ENCODE peak calls at places on chromosomes 2 and 18, in ten cellular contexts. Q, B, W, T, P, S, J, I, Y and E are unnamed samples. For H3K9me3, the result is how much of the 10 kb centered on the place peaks cover.

GRCh38 chr2:113291191-113291590 is 12.5 kb upstream of the PAX8 start:
- DNase-seq in Q (peak), B (no peak), W (no peak), T (no peak), P (no peak), S (no peak), J (no peak), I (no peak), Y (no peak), E (no peak)

GRCh38 chr2:119114266-119114665 is 44.3 kb downstream of the C1QL2 start:
- DNase-seq in Q (peak), B (no peak), W (no peak), T (no peak), P (no peak), S (no peak), J (no peak), I (no peak), Y (no peak), E (no peak)

GRCh38 chr2:109453596-109453995 is 160.2 kb downstream of the SEPTIN10 start:
- DNase-seq in Q (peak), B (no peak), W (no peak), T (peak), P (no peak), S (no peak), J (no peak), I (no peak), Y (no peak), E (no peak)

GRCh38 chr2:233519787-233520611 is 46.6 kb downstream of the USP40 start:
- DNase-seq in Q (no peak), B (no peak), W (peak), T (no peak), P (no peak), S (no peak), J (no peak), I (no peak), Y (no peak), E (no peak)

GRCh38 chr2:24317491-24317920 is 42.8 kb downstream of the ITSN2 start:
- DNase-seq in Q (no peak), B (no peak), W (no peak), T (no peak), P (peak), S (no peak), J (peak), I (no peak), Y (peak), E (no peak)

GRCh38 chr2:9003616-9004337 is at the start of gene MBOAT2:
- DNase-seq in Q (peak), B (peak), W (peak), T (peak), P (peak), S (peak), J (peak), I (peak), Y (peak), E (peak)

GRCh38 chr18:6731197-6731596 is 1.7 kb downstream of the ARHGAP28 start:
- DNase-seq in Q (no peak), B (peak), W (no peak), T (no peak), P (peak), S (no peak), J (no peak), I (no peak), Y (no peak), E (no peak)

GRCh38 chr2:184154438-184154837 is 443.9 kb upstream of the ZNF804A start:
- DNase-seq in Q (no peak), B (peak), W (no peak), T (no peak), P (no peak), S (no peak), J (no peak), I (no peak), Y (no peak), E (no peak)

GRCh38 chr2:28643911-28644334 is 107.7 kb upstream of the PPP1CB start:
- DNase-seq in Q (no peak), B (peak), W (no peak), T (no peak), P (no peak), S (peak), J (no peak), I (no peak), Y (no peak), E (no peak)

GRCh38 chr18:75827781-75828274 is 400.3 kb upstream of the SMIM21 start:
- DNase-seq in Q (peak), B (no peak), W (no peak), T (no peak), P (no peak), S (no peak), J (no peak), I (no peak), Y (no peak), E (no peak)

GRCh38 chr2:37877457-37878315 is 47.4 kb upstream of the RMDN2 start:
- DNase-seq in Q (no peak), B (peak), W (peak), T (no peak), P (no peak), S (peak), J (peak), I (peak), Y (no peak), E (peak)

GRCh38 chr2:70041666-70042065 is 45.6 kb upstream of the PCBP1 start:
- DNase-seq in Q (no peak), B (peak), W (no peak), T (no peak), P (no peak), S (no peak), J (no peak), I (no peak), Y (no peak), E (no peak)

GRCh38 chr2:241126201-241126611 is 23.1 kb downstream of the PASK start:
- DNase-seq in Q (no peak), B (no peak), W (no peak), T (no peak), P (no peak), S (no peak), J (no peak), I (no peak), Y (no peak), E (no peak)

GRCh38 chr2:43531251-43531650 is 64.6 kb downstream of the THADA start:
- DNase-seq in Q (no peak), B (no peak), W (no peak), T (no peak), P (no peak), S (no peak), J (no peak), I (no peak), Y (no peak), E (no peak)

GRCh38 chr2:168641636-168642035 is 160.8 kb upstream of the NOSTRIN start:
- DNase-seq in Q (no peak), B (no peak), W (no peak), T (no peak), P (no peak), S (no peak), J (no peak), I (no peak), Y (no peak), E (no peak)

GRCh38 chr2:15293262-15293937 is 267.7 kb downstream of the NBAS start:
- DNase-seq in Q (no peak), B (no peak), W (no peak), T (no peak), P (no peak), S (no peak), J (no peak), I (no peak), Y (no peak), E (no peak)

GRCh38 chr2:3575534-3576324 is 669 bp downstream of the RPS7 start:
- DNase-seq in Q (no peak), B (no peak), W (peak), T (no peak), P (peak), S (no peak), J (no peak), I (no peak), Y (peak), E (peak)

GRCh38 chr2:234164499-234165409 is 114.3 kb downstream of the SPP2 start:
- DNase-seq in Q (no peak), B (no peak), W (no peak), T (peak), P (no peak), S (no peak), J (no peak), I (no peak), Y (no peak), E (no peak)

GRCh38 chr2:45932278-45932975 is 281.0 kb downstream of the PRKCE start:
- DNase-seq in Q (no peak), B (peak), W (no peak), T (no peak), P (no peak), S (no peak), J (no peak), I (no peak), Y (no peak), E (no peak)

GRCh38 chr18:36638224-36638623 is 190.6 kb downstream of the TPGS2 start:
- DNase-seq in Q (no peak), B (no peak), W (no peak), T (no peak), P (no peak), S (no peak), J (no peak), I (no peak), Y (no peak), E (no peak)

GRCh38 chr2:43714164-43714563 is 37.9 kb upstream of the C1GALT1C1L start:
- DNase-seq in Q (no peak), B (peak), W (no peak), T (no peak), P (no peak), S (no peak), J (no peak), I (no peak), Y (no peak), E (peak)

GRCh38 chr18:39624934-39625333 is 2059.3 kb upstream of the CELF4 start:
- DNase-seq in Q (no peak), B (peak), W (no peak), T (no peak), P (no peak), S (no peak), J (no peak), I (no peak), Y (no peak), E (peak)

GRCh38 chr2:240579771-240580614 is 6.5 kb upstream of the CAPN10 start:
- DNase-seq in Q (peak), B (peak), W (peak), T (peak), P (peak), S (peak), J (no peak), I (no peak), Y (peak), E (peak)

GRCh38 chr18:36249392-36249791 is 48.1 kb upstream of the FHOD3 start:
- DNase-seq in Q (no peak), B (no peak), W (no peak), T (no peak), P (no peak), S (no peak), J (no peak), I (no peak), Y (no peak), E (no peak)

GRCh38 chr2:241122376-241123002 is 20.4 kb upstream of the MTERF4 start:
- DNase-seq in Q (no peak), B (no peak), W (no peak), T (no peak), P (no peak), S (no peak), J (no peak), I (no peak), Y (no peak), E (no peak)

GRCh38 chr18:14919666-14920065 is 171.7 kb downstream of the ANKRD30B start:
- DNase-seq in Q (no peak), B (no peak), W (no peak), T (no peak), P (no peak), S (no peak), J (no peak), I (no peak), Y (no peak), E (no peak)
- H3K9me3 ChIP-seq in Q (half or more), B (under half), W (under half), T (under half), P (under half), S (under half), J (under half), I (under half), Y (under half), E (under half)

DNA sequence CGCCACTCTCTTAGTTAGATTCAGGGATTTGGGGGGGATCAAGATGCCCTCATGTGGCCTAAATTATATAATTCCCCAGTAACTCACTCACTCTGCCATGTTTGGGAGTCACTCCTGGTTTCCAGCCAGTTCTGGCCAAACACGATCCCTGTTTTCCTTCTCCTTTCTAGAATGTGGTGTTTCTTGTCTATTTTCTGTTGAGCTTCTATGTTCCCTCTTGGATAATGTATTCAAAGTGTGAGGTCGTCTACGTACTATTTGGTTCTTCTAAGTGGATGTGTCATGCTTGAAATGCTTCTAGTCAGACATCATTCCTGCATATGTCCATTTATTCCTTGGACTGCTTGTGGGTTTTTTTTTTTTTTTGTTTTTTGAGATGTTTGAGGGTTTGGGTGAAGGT is 415.0 kb upstream of the SYT4 start:
- DNase-seq in Q (no peak), B (peak), W (no peak), T (no peak), P (no peak), S (no peak), J (no peak), I (no peak), Y (no peak), E (no peak)
- H3K9me3 ChIP-seq in Q (half or more), B (under half), W (under half), T (under half), P (under half), S (under half), J (under half), I (under half), Y (under half), E (under half)

GRCh38 chr2:196131384-196131861 is 40.0 kb downstream of the STK17B start:
- DNase-seq in Q (peak), B (no peak), W (peak), T (peak), P (no peak), S (no peak), J (peak), I (no peak), Y (no peak), E (peak)

GRCh38 chr2:196130039-196130825 is 41.1 kb downstream of the STK17B start:
- DNase-seq in Q (peak), B (no peak), W (no peak), T (no peak), P (no peak), S (no peak), J (no peak), I (no peak), Y (no peak), E (no peak)

GRCh38 chr2:196131949-196132925 is 39.1 kb downstream of the STK17B start:
- DNase-seq in Q (peak), B (peak), W (peak), T (peak), P (no peak), S (no peak), J (no peak), I (no peak), Y (no peak), E (no peak)

GRCh38 chr2:196125596-196125995 is 45.8 kb downstream of the STK17B start:
- DNase-seq in Q (no peak), B (peak), W (no peak), T (no peak), P (no peak), S (no peak), J (no peak), I (no peak), Y (no peak), E (peak)

GRCh38 chr2:196128749-196129148 is 42.6 kb downstream of the STK17B start:
- DNase-seq in Q (no peak), B (no peak), W (no peak), T (no peak), P (no peak), S (no peak), J (no peak), I (no peak), Y (no peak), E (no peak)
- H3K9me3 ChIP-seq in Q (half or more), B (under half), W (under half), T (half or more), P (under half), S (under half), J (under half), I (under half), Y (half or more), E (under half)

GRCh38 chr2:98859323-98859722 is 76.7 kb downstream of the CRACDL start:
- DNase-seq in Q (no peak), B (no peak), W (no peak), T (no peak), P (no peak), S (no peak), J (no peak), I (no peak), Y (no peak), E (no peak)
- H3K9me3 ChIP-seq in Q (under half), B (under half), W (under half), T (half or more), P (under half), S (under half), J (under half), I (under half), Y (half or more), E (under half)

GRCh38 chr2:79547568-79547967 is 34.7 kb downstream of the CTNNA2 start:
- DNase-seq in Q (no peak), B (no peak), W (no peak), T (no peak), P (no peak), S (no peak), J (no peak), I (no peak), Y (no peak), E (no peak)
- H3K9me3 ChIP-seq in Q (half or more), B (under half), W (under half), T (under half), P (under half), S (under half), J (under half), I (half or more), Y (half or more), E (under half)